ENCODE peak calls at places on chromosomes 4 and X, in seven cellular contexts. H is retinal pigment epithelial cell; P is GM23248; Q is stimulated activated CD4-positive, alpha-beta T cell treated with anti-CD3 and anti-CD28 coated beads, Interleukin-1b, Interleukin-23, amount 100 ng/mL, for 4 hours; R is GM10248; G is PC-3; X is neuronal stem cell. V is an unnamed sample.

GRCh38 chrX:149312936-149313432 is 192.1 kb downstream of the IDS start:
- DNase-seq in H (no peak), P (peak), Q (no peak), R (no peak), G (no peak), X (no peak), V (no peak)

GRCh38 chrX:47191331-47191730 is 2.3 kb upstream of the UBA1 start:
- DNase-seq in H (no peak), P (peak), Q (peak), R (peak), G (peak), X (no peak), V (peak)

GRCh38 chr4:138645289-138645688 is 370.3 kb upstream of the NOCT start:
- DNase-seq in H (no peak), P (peak), Q (no peak), R (no peak), G (peak), X (no peak), V (no peak)

GRCh38 chrX:42869659-42870476 is 91.9 kb upstream of the PPP1R2C start:
- DNase-seq in H (no peak), P (no peak), Q (no peak), R (peak), G (no peak), X (no peak), V (no peak)

GRCh38 chrX:68488657-68489056 is 10.2 kb upstream of the YIPF6 start:
- DNase-seq in H (no peak), P (no peak), Q (no peak), R (no peak), G (peak), X (no peak), V (no peak)

GRCh38 chrX:39983715-39984114 is 114.0 kb downstream of the BCOR start:
- DNase-seq in H (peak), P (peak), Q (no peak), R (no peak), G (no peak), X (no peak), V (peak)

GRCh38 chr4:56118055-56118454 is 169.3 kb downstream of the CEP135 start:
- DNase-seq in H (no peak), P (no peak), Q (no peak), R (no peak), G (no peak), X (no peak), V (no peak)

GRCh38 chrX:619451-619811 is 11.2 kb upstream of the SHOX start:
- DNase-seq in H (no peak), P (no peak), Q (no peak), R (no peak), G (no peak), X (no peak), V (no peak)

GRCh38 chr4:128386761-128387599 is 99.4 kb upstream of the PGRMC2 start:
- DNase-seq in H (peak), P (peak), Q (no peak), R (no peak), G (peak), X (no peak), V (peak)

GRCh38 chrX:136258951-136259350 is 7.8 kb upstream of the MAP7D3 start:
- DNase-seq in H (no peak), P (no peak), Q (no peak), R (no peak), G (no peak), X (no peak), V (no peak)

GRCh38 chr4:8039290-8039689 is 99.6 kb upstream of the AFAP1 start:
- DNase-seq in H (no peak), P (peak), Q (no peak), R (no peak), G (no peak), X (peak), V (peak)

GRCh38 chr4:72974694-72975487 is 94.6 kb downstream of the COX18 start:
- DNase-seq in H (no peak), P (peak), Q (no peak), R (no peak), G (peak), X (no peak), V (peak)

GRCh38 chr4:75654905-75655304 is 18.3 kb downstream of the G3BP2 start:
- DNase-seq in H (no peak), P (no peak), Q (no peak), R (no peak), G (no peak), X (no peak), V (no peak)

GRCh38 chr4:142427456-142427855 is 418.6 kb downstream of the INPP4B start:
- DNase-seq in H (no peak), P (no peak), Q (no peak), R (no peak), G (no peak), X (no peak), V (no peak)

GRCh38 chr4:67885727-67886126 is 1.9 kb upstream of the TMPRSS11D start:
- DNase-seq in H (peak), P (peak), Q (no peak), R (no peak), G (peak), X (no peak), V (peak)